ENCODE peak calls at places on chromosomes 16 and 17, in eight cellular contexts. T, E, M, V, F, H, C and W are unnamed samples.

GRCh38 chr17:82545071-82545462 is 25.5 kb downstream of the FOXK2 start:
- DNase-seq in T (no peak), E (no peak), M (no peak), V (no peak), F (no peak), H (no peak), C (no peak), W (no peak)

GRCh38 chr17:62163847-62164246 is 98.8 kb upstream of the MED13 start:
- DNase-seq in T (no peak), E (no peak), M (no peak), V (no peak), F (no peak), H (no peak), C (no peak), W (no peak)

GRCh38 chr17:3647769-3648540 is 11.4 kb downstream of the CTNS start:
- DNase-seq in T (peak), E (no peak), M (peak), V (peak), F (no peak), H (no peak), C (peak), W (peak)

GRCh38 chr17:48002208-48002919 is 31.5 kb downstream of the CDK5RAP3 start:
- DNase-seq in T (peak), E (peak), M (peak), V (no peak), F (peak), H (no peak), C (peak), W (peak)

GRCh38 chr17:71910002-71910401 is 210.8 kb upstream of the SOX9 start:
- DNase-seq in T (no peak), E (no peak), M (no peak), V (no peak), F (no peak), H (no peak), C (no peak), W (no peak)

GRCh38 chr17:29749045-29749825 is 126.5 kb upstream of the CORO6 start:
- DNase-seq in T (no peak), E (no peak), M (no peak), V (no peak), F (no peak), H (no peak), C (no peak), W (no peak)

GRCh38 chr17:39406951-39407350 is 5.5 kb upstream of the FBXL20 start:
- DNase-seq in T (no peak), E (no peak), M (no peak), V (no peak), F (no peak), H (no peak), C (no peak), W (no peak)

GRCh38 chr16:31008154-31008950 is 2.1 kb downstream of the STX1B start:
- DNase-seq in T (no peak), E (peak), M (peak), V (no peak), F (no peak), H (no peak), C (peak), W (no peak)

GRCh38 chr17:4241535-4241934 is 22.2 kb downstream of the ANKFY1 start:
- DNase-seq in T (no peak), E (no peak), M (no peak), V (no peak), F (no peak), H (no peak), C (no peak), W (no peak)

GRCh38 chr16:49382916-49383315 is 9.3 kb downstream of the C16orf78 start:
- DNase-seq in T (peak), E (no peak), M (no peak), V (no peak), F (no peak), H (no peak), C (no peak), W (no peak)

GRCh38 chr17:57921342-57921741 is 33.9 kb downstream of the CUEDC1 start:
- DNase-seq in T (no peak), E (no peak), M (no peak), V (no peak), F (no peak), H (no peak), C (no peak), W (no peak)

GRCh38 chr16:81553080-81553813 is 108.6 kb downstream of the CMIP start:
- DNase-seq in T (no peak), E (no peak), M (no peak), V (no peak), F (no peak), H (no peak), C (peak), W (no peak)

GRCh38 chr16:21590287-21590686 is 9.1 kb upstream of the METTL9 start:
- DNase-seq in T (no peak), E (no peak), M (no peak), V (no peak), F (no peak), H (no peak), C (no peak), W (no peak)

GRCh38 chr16:84306564-84306963 is 11.9 kb downstream of the WFDC1 start:
- DNase-seq in T (no peak), E (no peak), M (no peak), V (no peak), F (no peak), H (peak), C (no peak), W (no peak)

GRCh38 chr17:78058001-78058400 is 70.6 kb downstream of the TMC6 start:
- DNase-seq in T (no peak), E (no peak), M (no peak), V (no peak), F (no peak), H (no peak), C (no peak), W (no peak)

GRCh38 chr17:63962298-63962744 is 10.4 kb downstream of the SCN4A start:
- DNase-seq in T (no peak), E (no peak), M (no peak), V (no peak), F (no peak), H (no peak), C (no peak), W (no peak)

GRCh38 chr16:86857807-86858206 is 279.5 kb downstream of the FOXL1 start:
- DNase-seq in T (no peak), E (no peak), M (no peak), V (no peak), F (no peak), H (no peak), C (no peak), W (no peak)

GRCh38 chr17:34242553-34242952 is 12.5 kb upstream of the CCL2 start:
- DNase-seq in T (no peak), E (no peak), M (no peak), V (no peak), F (no peak), H (no peak), C (no peak), W (no peak)

GRCh38 chr17:79555543-79555942 is 55.3 kb downstream of the RBFOX3 start:
- DNase-seq in T (no peak), E (no peak), M (no peak), V (no peak), F (no peak), H (no peak), C (no peak), W (no peak)

GRCh38 chr17:29102046-29102445 is 59.1 kb downstream of the PIPOX start:
- DNase-seq in T (no peak), E (no peak), M (no peak), V (no peak), F (no peak), H (no peak), C (no peak), W (no peak)

GRCh38 chr17:81069084-81069645 is 34.2 kb downstream of the BAIAP2 start:
- DNase-seq in T (no peak), E (no peak), M (no peak), V (no peak), F (no peak), H (no peak), C (no peak), W (peak)

GRCh38 chr17:66474810-66475497 is 172.5 kb downstream of the PRKCA start:
- DNase-seq in T (no peak), E (no peak), M (no peak), V (no peak), F (no peak), H (no peak), C (no peak), W (no peak)

GRCh38 chr17:66354981-66355380 is 52.6 kb downstream of the PRKCA start:
- DNase-seq in T (no peak), E (peak), M (peak), V (no peak), F (no peak), H (no peak), C (no peak), W (no peak)

GRCh38 chr16:73572135-73572534 is 524.2 kb upstream of the ZFHX3 start:
- DNase-seq in T (no peak), E (no peak), M (peak), V (no peak), F (no peak), H (peak), C (no peak), W (no peak)